ENCODE peak calls at places on chromosome X, in five cellular contexts. V is keratinocyte, C is Peyer's patch, G is GM23248, R is tibial nerve. Y is an unnamed sample.

GRCh38 chrX:31392541-31392940 is 320.7 kb upstream of the FTHL17 start:
- DNase-seq in V (no peak), C (no peak), G (peak; percentile 6), R (no peak), Y (no peak)

GRCh38 chrX:77694491-77694890 is 91.5 kb downstream of the ATRX start:
- DNase-seq in V (no peak), C (no peak), G (no peak), R (no peak), Y (no peak)

GRCh38 chrX:154541896-154542722 is 4.5 kb downstream of the G6PD start:
- DNase-seq in V (no peak), C (no peak), G (peak; percentile 79), R (peak; percentile 70), Y (no peak)

GRCh38 chrX:76148753-76149152 is 24.1 kb upstream of the PBDC1 start:
- DNase-seq in V (no peak), C (no peak), G (peak; percentile 29), R (no peak), Y (peak; percentile 50)

GRCh38 chrX:37542791-37543190 is 28.7 kb upstream of the LANCL3 start:
- DNase-seq in V (no peak), C (no peak), G (no peak), R (no peak), Y (no peak)

GRCh38 chrX:4320436-4320947 is 607.0 kb upstream of the PRKX start:
- DNase-seq in V (no peak), C (no peak), G (no peak), R (no peak), Y (no peak)

GRCh38 chrX:154653048-154653401 is 354 bp downstream of the CTAG2 start:
- DNase-seq in V (no peak), C (no peak), G (no peak), R (no peak), Y (no peak)

GRCh38 chrX:54357414-54358377 is at the start of gene WNK3:
- DNase-seq in V (no peak), C (peak; percentile 46), G (peak; percentile 66), R (peak; percentile 57), Y (no peak)

GRCh38 chrX:72131317-72132294 is at the start of gene RTL5:
- DNase-seq in V (no peak), C (peak; percentile 60), G (peak; percentile 88), R (peak; percentile 71), Y (peak; percentile 62)

GRCh38 chrX:41922125-41922521 is 1.2 kb downstream of the CASK start:
- DNase-seq in V (no peak), C (no peak), G (peak; percentile 68), R (no peak), Y (peak; percentile 54)

GRCh38 chrX:131747173-131747572 is 203.3 kb downstream of the OR13H1 start:
- DNase-seq in V (no peak), C (no peak), G (no peak), R (no peak), Y (peak; percentile 69)

GRCh38 chrX:131752493-131753198 is 208.8 kb downstream of the OR13H1 start:
- DNase-seq in V (no peak), C (no peak), G (no peak), R (no peak), Y (no peak)
- H3K4me3 ChIP-seq in V (peak overlapping the region; percentile 32), C (no peak overlapping the region), G (no peak overlapping the region), R (no peak overlapping the region), Y (no peak overlapping the region)

GRCh38 chrX:103536732-103537131 is 17.4 kb upstream of the RAB40A start:
- DNase-seq in V (no peak), C (no peak), G (no peak), R (no peak), Y (no peak)

GRCh38 chrX:103539695-103540094 is 20.4 kb upstream of the RAB40A start:
- DNase-seq in V (no peak), C (no peak), G (peak; percentile 25), R (no peak), Y (no peak)

GRCh38 chrX:103536071-103536470 is 16.8 kb upstream of the RAB40A start:
- DNase-seq in V (no peak), C (no peak), G (no peak), R (no peak), Y (no peak)

GRCh38 chrX:103538728-103539127 is 19.4 kb upstream of the RAB40A start:
- DNase-seq in V (peak; percentile 17), C (no peak), G (no peak), R (no peak), Y (no peak)

DNA sequence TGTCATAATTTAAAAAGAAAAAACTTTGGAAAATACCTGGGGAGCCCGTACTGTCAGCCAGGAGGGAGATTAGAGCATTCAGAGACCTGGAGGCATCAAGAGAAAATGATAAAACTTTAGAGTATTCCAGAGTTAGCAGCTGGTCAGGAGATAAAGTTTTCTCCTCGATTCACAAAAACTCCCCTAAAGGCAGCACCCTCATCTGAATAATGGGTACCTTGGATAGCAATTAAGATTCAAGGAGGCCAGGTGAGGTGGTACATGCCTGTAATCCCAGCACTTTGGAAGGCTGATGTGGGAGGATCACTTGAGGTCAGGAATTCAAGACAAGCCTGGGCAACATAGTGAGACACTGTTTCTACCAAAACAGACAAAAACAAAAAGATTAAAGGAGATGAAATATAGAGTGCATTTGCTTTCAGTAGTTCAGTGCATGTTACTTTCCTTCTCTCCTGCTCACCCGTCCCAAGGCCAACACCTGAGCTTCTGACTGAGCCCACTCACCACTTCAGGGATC is 18.6 kb upstream of the RAB40A start:
- DNase-seq in V (no peak), C (no peak), G (no peak), R (no peak), Y (no peak)
- H3K4me1 ChIP-seq in V (peaks cover 36% of the 10 kb centered on the region), C (no peaks in the 10 kb centered on the region), G (peaks cover 22% of the 10 kb centered on the region), R (no peaks in the 10 kb centered on the region), Y (no peaks in the 10 kb centered on the region)

GRCh38 chrX:112734250-112734649 is 54.5 kb upstream of the LHFPL1 start:
- DNase-seq in V (no peak), C (no peak), G (peak; percentile 41), R (no peak), Y (no peak)

GRCh38 chrX:112735147-112735546 is 55.4 kb upstream of the LHFPL1 start:
- DNase-seq in V (no peak), C (no peak), G (no peak), R (no peak), Y (no peak)

GRCh38 chrX:112736310-112736709 is 56.6 kb upstream of the LHFPL1 start:
- DNase-seq in V (no peak), C (no peak), G (no peak), R (no peak), Y (no peak)

GRCh38 chrX:112738347-112739033 is 58.8 kb upstream of the LHFPL1 start:
- DNase-seq in V (no peak), C (no peak), G (no peak), R (no peak), Y (no peak)
- H3K4me3 ChIP-seq in V (no peak overlapping the region), C (no peak overlapping the region), G (no peak overlapping the region), R (no peak overlapping the region), Y (no peak overlapping the region)

DNA sequence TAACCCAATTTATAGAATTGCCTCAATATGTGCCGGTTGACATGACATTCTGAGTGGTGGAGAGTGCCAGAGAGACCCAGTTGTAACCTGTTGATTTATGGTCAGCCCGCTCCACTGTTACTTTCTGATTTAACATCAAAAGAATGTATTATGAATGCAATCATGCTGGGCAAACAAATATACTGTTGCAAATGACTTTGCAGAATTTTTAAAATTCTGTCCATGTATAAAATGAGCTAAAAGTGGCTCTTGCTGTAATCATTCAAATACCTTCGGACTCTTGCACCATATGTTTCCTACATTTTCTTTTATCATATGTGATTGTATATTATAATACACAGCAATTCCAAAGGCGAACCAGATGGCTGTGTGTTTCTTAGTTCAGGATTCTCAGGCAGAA is 131.6 kb downstream of the CLCN4 start:
- DNase-seq in V (no peak), C (no peak), G (no peak), R (no peak), Y (no peak)
- H3K4me1 ChIP-seq in V (no peaks in the 10 kb centered on the region), C (no peaks in the 10 kb centered on the region), G (peaks cover 5% of the 10 kb centered on the region), R (no peaks in the 10 kb centered on the region), Y (no peaks in the 10 kb centered on the region)

Y was measured in CD8-positive, alpha-beta T cell.